ENCODE peak calls at places on chromosomes 12 and 14, in six cellular contexts. One of them, this sample, is unnamed.
A peak's percentile ranks its signal among the peaks of the same experiment; 100 is the strongest.

GRCh38 chr12:13628067-13628466 is 353.3 kb downstream of the GRIN2B start:
- DNase-seq in HCT116: no peak
- DNase-seq in SK-N-SH: no peak
- DNase-seq in MM.1S: no peak
- DNase-seq in PC-3: no peak
- DNase-seq in Karpas-422: no peak
- DNase-seq in this sample: no peak

GRCh38 chr12:41189395-41190251 is 1.5 kb downstream of the PDZRN4 start:
- DNase-seq in HCT116: no peak
- DNase-seq in SK-N-SH: peak; percentile 35
- DNase-seq in MM.1S: no peak
- DNase-seq in PC-3: no peak
- DNase-seq in Karpas-422: no peak
- DNase-seq in this sample: peak; percentile 11

GRCh38 chr14:95515523-95516517 is 630 bp downstream of the SYNE3 start:
- DNase-seq in HCT116: no peak
- DNase-seq in SK-N-SH: peak; percentile 87
- DNase-seq in MM.1S: peak; percentile 88
- DNase-seq in PC-3: peak; percentile 40
- DNase-seq in Karpas-422: peak; percentile 88
- DNase-seq in this sample: peak; percentile 73

GRCh38 chr12:74890237-74890599 is 319.4 kb downstream of the KCNC2 start:
- DNase-seq in HCT116: peak; percentile 73
- DNase-seq in SK-N-SH: no peak
- DNase-seq in MM.1S: peak; percentile 33
- DNase-seq in PC-3: peak; percentile 95
- DNase-seq in Karpas-422: no peak
- DNase-seq in this sample: peak; percentile 90

GRCh38 chr12:64600164-64600561 is 10.1 kb upstream of the RASSF3 start:
- DNase-seq in HCT116: no peak
- DNase-seq in SK-N-SH: no peak
- DNase-seq in MM.1S: no peak
- DNase-seq in PC-3: peak; percentile 17
- DNase-seq in Karpas-422: no peak
- DNase-seq in this sample: no peak

GRCh38 chr14:103512701-103513611 is 9.7 kb downstream of the CKB start:
- DNase-seq in HCT116: no peak
- DNase-seq in SK-N-SH: no peak
- DNase-seq in MM.1S: no peak
- DNase-seq in PC-3: peak; percentile 28
- DNase-seq in Karpas-422: no peak
- DNase-seq in this sample: peak; percentile 99

GRCh38 chr14:54207075-54207474 is 189.7 kb upstream of the CDKN3 start:
- DNase-seq in HCT116: no peak
- DNase-seq in SK-N-SH: no peak
- DNase-seq in MM.1S: no peak
- DNase-seq in PC-3: no peak
- DNase-seq in Karpas-422: no peak
- DNase-seq in this sample: peak; percentile 59

GRCh38 chr12:740921-741320 is 11.5 kb upstream of the WNK1 start:
- DNase-seq in HCT116: no peak
- DNase-seq in SK-N-SH: no peak
- DNase-seq in MM.1S: no peak
- DNase-seq in PC-3: no peak
- DNase-seq in Karpas-422: no peak
- DNase-seq in this sample: no peak

GRCh38 chr12:99915251-99916082 is 69.3 kb downstream of the ANKS1B start:
- DNase-seq in HCT116: no peak
- DNase-seq in SK-N-SH: no peak
- DNase-seq in MM.1S: no peak
- DNase-seq in PC-3: peak; percentile 86
- DNase-seq in Karpas-422: no peak
- DNase-seq in this sample: peak; percentile 50

GRCh38 chr14:93086441-93087055 is 29.2 kb downstream of the ITPK1 start:
- DNase-seq in HCT116: no peak
- DNase-seq in SK-N-SH: no peak
- DNase-seq in MM.1S: peak; percentile 59
- DNase-seq in PC-3: no peak
- DNase-seq in Karpas-422: no peak
- DNase-seq in this sample: no peak

GRCh38 chr12:108424026-108424425 is 84.9 kb upstream of the CMKLR1 start:
- DNase-seq in HCT116: no peak
- DNase-seq in SK-N-SH: no peak
- DNase-seq in MM.1S: no peak
- DNase-seq in PC-3: peak; percentile 37
- DNase-seq in Karpas-422: no peak
- DNase-seq in this sample: no peak

GRCh38 chr12:79897617-79898016 is 37.3 kb downstream of the PPP1R12A start:
- DNase-seq in HCT116: peak; percentile 16
- DNase-seq in SK-N-SH: no peak
- DNase-seq in MM.1S: no peak
- DNase-seq in PC-3: peak; percentile 94
- DNase-seq in Karpas-422: no peak
- DNase-seq in this sample: peak; percentile 96

GRCh38 chr12:45217846-45218245 is 2.0 kb downstream of the ANO6 start:
- DNase-seq in HCT116: no peak
- DNase-seq in SK-N-SH: no peak
- DNase-seq in MM.1S: peak; percentile 30
- DNase-seq in PC-3: no peak
- DNase-seq in Karpas-422: no peak
- DNase-seq in this sample: peak; percentile 16

GRCh38 chr12:88726806-88727722 is 146.8 kb upstream of the KITLG start:
- DNase-seq in HCT116: no peak
- DNase-seq in SK-N-SH: no peak
- DNase-seq in MM.1S: no peak
- DNase-seq in PC-3: peak; percentile 76
- DNase-seq in Karpas-422: no peak
- DNase-seq in this sample: peak; percentile 84

GRCh38 chr12:132056959-132057358 is 87.2 kb downstream of the DDX51 start:
- DNase-seq in HCT116: no peak
- DNase-seq in SK-N-SH: no peak
- DNase-seq in MM.1S: no peak
- DNase-seq in PC-3: peak; percentile 26
- DNase-seq in Karpas-422: no peak
- DNase-seq in this sample: no peak

GRCh38 chr14:101358726-101359125 is 202.6 kb upstream of the DIO3 start:
- DNase-seq in HCT116: no peak
- DNase-seq in SK-N-SH: no peak
- DNase-seq in MM.1S: no peak
- DNase-seq in PC-3: no peak
- DNase-seq in Karpas-422: no peak
- DNase-seq in this sample: no peak

GRCh38 chr14:36161781-36162180 is 14.7 kb downstream of the PTCSC3 start:
- DNase-seq in HCT116: no peak
- DNase-seq in SK-N-SH: no peak
- DNase-seq in MM.1S: no peak
- DNase-seq in PC-3: no peak
- DNase-seq in Karpas-422: no peak
- DNase-seq in this sample: no peak

GRCh38 chr12:12718853-12719252 is 1.7 kb downstream of the CDKN1B start:
- DNase-seq in HCT116: no peak
- DNase-seq in SK-N-SH: no peak
- DNase-seq in MM.1S: peak; percentile 42
- DNase-seq in PC-3: peak; percentile 10
- DNase-seq in Karpas-422: peak; percentile 68
- DNase-seq in this sample: peak; percentile 60

GRCh38 chr12:132066345-132066685 is 77.8 kb downstream of the DDX51 start:
- DNase-seq in HCT116: no peak
- DNase-seq in SK-N-SH: no peak
- DNase-seq in MM.1S: no peak
- DNase-seq in PC-3: no peak
- DNase-seq in Karpas-422: peak; percentile 56
- DNase-seq in this sample: no peak

GRCh38 chr12:67813509-67813908 is 165.0 kb downstream of the DYRK2 start:
- DNase-seq in HCT116: no peak
- DNase-seq in SK-N-SH: no peak
- DNase-seq in MM.1S: no peak
- DNase-seq in PC-3: peak; percentile 65
- DNase-seq in Karpas-422: no peak
- DNase-seq in this sample: peak; percentile 30

GRCh38 chr14:71373773-71374172 is 466.5 kb downstream of the PCNX1 start:
- DNase-seq in HCT116: no peak
- DNase-seq in SK-N-SH: no peak
- DNase-seq in MM.1S: no peak
- DNase-seq in PC-3: no peak
- DNase-seq in Karpas-422: no peak
- DNase-seq in this sample: no peak

GRCh38 chr14:101004954-101005353 is 101.4 kb upstream of the RTL1 start:
- DNase-seq in HCT116: no peak
- DNase-seq in SK-N-SH: no peak
- DNase-seq in MM.1S: peak; percentile 30
- DNase-seq in PC-3: no peak
- DNase-seq in Karpas-422: peak; percentile 34
- DNase-seq in this sample: no peak

GRCh38 chr14:65224799-65225198 is 122.5 kb upstream of the MAX start:
- DNase-seq in HCT116: no peak
- DNase-seq in SK-N-SH: no peak
- DNase-seq in MM.1S: no peak
- DNase-seq in PC-3: peak; percentile 29
- DNase-seq in Karpas-422: no peak
- DNase-seq in this sample: peak; percentile 51

GRCh38 chr12:28611115-28611435 is 420.8 kb downstream of the CCDC91 start:
- DNase-seq in HCT116: peak; percentile 21
- DNase-seq in SK-N-SH: no peak
- DNase-seq in MM.1S: no peak
- DNase-seq in PC-3: peak; percentile 91
- DNase-seq in Karpas-422: no peak
- DNase-seq in this sample: peak; percentile 91

GRCh38 chr12:108475396-108475795 is 39.7 kb upstream of the FICD start:
- DNase-seq in HCT116: no peak
- DNase-seq in SK-N-SH: peak; percentile 69
- DNase-seq in MM.1S: no peak
- DNase-seq in PC-3: no peak
- DNase-seq in Karpas-422: no peak
- DNase-seq in this sample: no peak

GRCh38 chr14:92108345-92109254 is 2.2 kb upstream of the ATXN3 start:
- DNase-seq in HCT116: no peak
- DNase-seq in SK-N-SH: no peak
- DNase-seq in MM.1S: no peak
- DNase-seq in PC-3: no peak
- DNase-seq in Karpas-422: peak; percentile 96
- DNase-seq in this sample: no peak

GRCh38 chr14:101556566-101557320 is 4.6 kb upstream of the DIO3 start:
- DNase-seq in HCT116: no peak
- DNase-seq in SK-N-SH: peak; percentile 35
- DNase-seq in MM.1S: no peak
- DNase-seq in PC-3: no peak
- DNase-seq in Karpas-422: no peak
- DNase-seq in this sample: no peak

GRCh38 chr12:133156125-133156690 is 25.1 kb upstream of the ZNF268 start:
- DNase-seq in HCT116: no peak
- DNase-seq in SK-N-SH: no peak
- DNase-seq in MM.1S: no peak
- DNase-seq in PC-3: no peak
- DNase-seq in Karpas-422: no peak
- DNase-seq in this sample: peak; percentile 2

GRCh38 chr12:110224379-110225304 is 56.4 kb upstream of the ATP2A2 start:
- DNase-seq in HCT116: no peak
- DNase-seq in SK-N-SH: peak; percentile 26
- DNase-seq in MM.1S: peak; percentile 6
- DNase-seq in PC-3: peak; percentile 91
- DNase-seq in Karpas-422: no peak
- DNase-seq in this sample: peak; percentile 92

GRCh38 chr14:69013943-69014782 is 35.1 kb upstream of the ACTN1 start:
- DNase-seq in HCT116: no peak
- DNase-seq in SK-N-SH: peak; percentile 69
- DNase-seq in MM.1S: no peak
- DNase-seq in PC-3: peak; percentile 95
- DNase-seq in Karpas-422: peak; percentile 51
- DNase-seq in this sample: peak; percentile 60
- H3K9ac ChIP-seq in HCT116: no peak overlapping the region
- H3K9ac ChIP-seq in SK-N-SH: no peak overlapping the region
- H3K9ac ChIP-seq in MM.1S: no peak overlapping the region
- H3K9ac ChIP-seq in PC-3: no peak overlapping the region
- H3K9ac ChIP-seq in Karpas-422: no peak overlapping the region
- H3K9ac ChIP-seq in this sample: no peak overlapping the region

DNA sequence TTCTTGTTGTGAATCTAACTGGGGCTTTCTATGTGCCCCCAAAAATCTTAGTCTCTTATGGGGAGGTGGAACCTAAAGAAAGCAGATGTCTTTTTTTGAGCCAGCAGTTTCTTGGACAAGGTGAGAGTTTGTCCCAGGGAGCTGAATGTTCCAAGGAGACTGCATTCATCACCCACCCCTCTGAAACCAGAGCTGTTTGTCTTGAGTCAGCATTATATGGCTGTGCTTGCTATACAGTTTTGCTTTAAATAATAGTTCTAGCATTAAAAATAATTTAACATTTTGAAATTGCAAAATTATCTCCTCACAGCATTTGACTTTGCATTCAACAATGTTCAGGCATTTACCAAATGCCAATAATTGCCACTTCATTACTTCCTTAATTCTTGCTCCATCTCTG is 813.3 kb downstream of the BCL11B start:
- DNase-seq in HCT116: no peak
- DNase-seq in SK-N-SH: no peak
- DNase-seq in MM.1S: no peak
- DNase-seq in PC-3: no peak
- DNase-seq in Karpas-422: no peak
- DNase-seq in this sample: no peak
- H3K9me2 ChIP-seq in HCT116: no peaks in the 10 kb centered on the region
- H3K9me2 ChIP-seq in SK-N-SH: no peaks in the 10 kb centered on the region
- H3K9me2 ChIP-seq in MM.1S: no peaks in the 10 kb centered on the region
- H3K9me2 ChIP-seq in PC-3: no peaks in the 10 kb centered on the region
- H3K9me2 ChIP-seq in Karpas-422: no peaks in the 10 kb centered on the region
- H3K9me2 ChIP-seq in this sample: no peaks in the 10 kb centered on the region

DNA sequence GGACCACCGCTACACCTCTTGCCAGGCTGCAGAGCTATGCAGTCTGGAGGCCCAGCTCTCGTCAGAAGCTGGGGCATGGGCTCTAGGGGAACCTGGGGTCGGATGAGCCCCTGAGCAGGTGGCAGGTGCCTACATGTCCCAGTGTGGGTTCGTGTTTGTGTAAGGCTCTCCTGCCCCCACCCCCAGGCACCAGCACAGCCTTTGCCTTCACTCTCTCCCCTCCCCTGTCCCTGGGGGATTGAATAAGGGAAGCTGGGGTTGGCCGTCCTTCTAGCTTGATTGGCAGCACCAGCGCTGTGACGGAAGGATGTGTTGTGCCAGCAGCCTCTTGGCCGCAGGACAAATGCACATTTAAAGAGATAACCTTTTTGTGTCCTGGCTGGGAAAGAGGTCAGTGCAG is 34.8 kb upstream of the TSPAN9 start:
- DNase-seq in HCT116: no peak
- DNase-seq in SK-N-SH: no peak
- DNase-seq in MM.1S: no peak
- DNase-seq in PC-3: no peak
- DNase-seq in Karpas-422: peak; percentile 97
- DNase-seq in this sample: no peak
- H2AFZ ChIP-seq in HCT116: no peak overlapping the region
- H2AFZ ChIP-seq in SK-N-SH: no peak overlapping the region
- H2AFZ ChIP-seq in MM.1S: no peak overlapping the region
- H2AFZ ChIP-seq in PC-3: no peak overlapping the region
- H2AFZ ChIP-seq in Karpas-422: no peak overlapping the region
- H2AFZ ChIP-seq in this sample: no peak overlapping the region

DNA sequence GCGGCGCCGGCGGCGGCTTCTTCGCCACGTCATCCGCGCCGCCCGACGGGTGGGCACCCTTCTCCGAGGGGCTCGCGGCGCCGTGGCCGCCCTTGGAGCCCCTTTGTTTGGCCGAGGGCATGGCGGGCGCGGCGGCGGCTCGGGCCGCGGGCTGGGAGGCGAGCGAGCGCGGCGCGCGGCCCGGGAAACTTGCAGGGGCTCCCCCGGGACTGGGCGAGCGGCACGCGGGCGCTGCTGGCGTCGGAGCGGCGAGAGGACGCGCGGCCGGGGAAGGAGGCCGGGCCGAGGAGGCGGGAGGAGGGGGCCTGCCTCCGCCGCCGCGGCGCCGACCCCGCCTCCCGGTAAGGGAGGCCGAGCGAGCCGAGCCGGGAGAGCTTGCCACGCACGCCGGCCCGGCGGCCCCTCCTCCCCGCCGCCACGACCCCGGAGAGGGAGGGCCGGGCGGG is at the start of gene CKAP4:
- DNase-seq in HCT116: no peak
- DNase-seq in SK-N-SH: peak; percentile 95
- DNase-seq in MM.1S: peak; percentile 76
- DNase-seq in PC-3: peak; percentile 82
- DNase-seq in Karpas-422: no peak
- DNase-seq in this sample: peak; percentile 93
- H3K9ac ChIP-seq in HCT116: peak within 1 kb of the TSS; percentile 88
- H3K9ac ChIP-seq in SK-N-SH: peak within 1 kb of the TSS; percentile 99
- H3K9ac ChIP-seq in MM.1S: peak within 1 kb of the TSS; percentile 86
- H3K9ac ChIP-seq in PC-3: peak within 1 kb of the TSS; percentile 85
- H3K9ac ChIP-seq in Karpas-422: no peak within 1 kb of the TSS
- H3K9ac ChIP-seq in this sample: peak within 1 kb of the TSS; percentile 95